ENCODE peak calls at places on chromosomes 16 and 17, in nine cellular contexts. One of them, this sample, is unnamed.

GRCh38 chr17:76932402-76933333 is 64.5 kb downstream of the MGAT5B start:
- DNase-seq in GM23338: no peak
- DNase-seq in fibroblast of lung: no peak
- DNase-seq in left ventricle myocardium inferior: no peak
- DNase-seq in A549: no peak
- DNase-seq in BJ: no peak
- DNase-seq in heart left ventricle: no peak
- DNase-seq in OCI-LY7: no peak
- DNase-seq in transverse colon: no peak
- DNase-seq in this sample: no peak

GRCh38 chr17:83204230-83204725 is 124.9 kb downstream of the METRNL start:
- DNase-seq in left ventricle myocardium inferior: no peak
- DNase-seq in transverse colon: no peak
- DNase-seq in heart left ventricle: no peak
- DNase-seq in OCI-LY7: no peak
- DNase-seq in A549: no peak
- DNase-seq in fibroblast of lung: no peak
- DNase-seq in BJ: no peak
- DNase-seq in GM23338: no peak
- DNase-seq in this sample: no peak

GRCh38 chr17:6303664-6304063 is 131.3 kb downstream of the AIPL1 start:
- DNase-seq in transverse colon: no peak
- DNase-seq in A549: peak; percentile 21
- DNase-seq in BJ: no peak
- DNase-seq in fibroblast of lung: peak; percentile 33
- DNase-seq in OCI-LY7: peak; percentile 29
- DNase-seq in GM23338: peak; percentile 77
- DNase-seq in left ventricle myocardium inferior: peak; percentile 23
- DNase-seq in heart left ventricle: no peak
- DNase-seq in this sample: peak; percentile 39

GRCh38 chr17:79607941-79608728 is 2.7 kb downstream of the RBFOX3 start:
- DNase-seq in OCI-LY7: no peak
- DNase-seq in fibroblast of lung: peak; percentile 29
- DNase-seq in left ventricle myocardium inferior: no peak
- DNase-seq in heart left ventricle: no peak
- DNase-seq in A549: peak; percentile 27
- DNase-seq in GM23338: peak; percentile 90
- DNase-seq in BJ: no peak
- DNase-seq in transverse colon: peak; percentile 20
- DNase-seq in this sample: no peak

GRCh38 chr16:29674188-29674587 is 4.8 kb upstream of the QPRT start:
- DNase-seq in transverse colon: peak; percentile 71
- DNase-seq in fibroblast of lung: peak; percentile 61
- DNase-seq in OCI-LY7: no peak
- DNase-seq in BJ: no peak
- DNase-seq in GM23338: no peak
- DNase-seq in heart left ventricle: peak; percentile 60
- DNase-seq in left ventricle myocardium inferior: peak; percentile 39
- DNase-seq in A549: no peak
- DNase-seq in this sample: peak; percentile 32

GRCh38 chr17:76204277-76204676 is 36.0 kb downstream of the RNF157 start:
- DNase-seq in OCI-LY7: no peak
- DNase-seq in transverse colon: no peak
- DNase-seq in heart left ventricle: no peak
- DNase-seq in fibroblast of lung: peak; percentile 77
- DNase-seq in A549: peak; percentile 36
- DNase-seq in left ventricle myocardium inferior: no peak
- DNase-seq in BJ: peak; percentile 20
- DNase-seq in GM23338: no peak
- DNase-seq in this sample: peak; percentile 67

GRCh38 chr17:2792541-2793169 is 3.6 kb upstream of the RAP1GAP2 start:
- DNase-seq in GM23338: no peak
- DNase-seq in transverse colon: no peak
- DNase-seq in heart left ventricle: no peak
- DNase-seq in A549: no peak
- DNase-seq in fibroblast of lung: no peak
- DNase-seq in left ventricle myocardium inferior: no peak
- DNase-seq in BJ: no peak
- DNase-seq in OCI-LY7: no peak
- DNase-seq in this sample: no peak

GRCh38 chr16:82219298-82219697 is 49.3 kb upstream of the MPHOSPH6 start:
- DNase-seq in fibroblast of lung: no peak
- DNase-seq in heart left ventricle: no peak
- DNase-seq in A549: no peak
- DNase-seq in transverse colon: no peak
- DNase-seq in OCI-LY7: no peak
- DNase-seq in GM23338: peak; percentile 8
- DNase-seq in left ventricle myocardium inferior: peak; percentile 14
- DNase-seq in BJ: no peak
- DNase-seq in this sample: no peak

GRCh38 chr17:39820541-39820940 is 43.6 kb downstream of the IKZF3 start:
- DNase-seq in fibroblast of lung: no peak
- DNase-seq in BJ: no peak
- DNase-seq in transverse colon: no peak
- DNase-seq in left ventricle myocardium inferior: no peak
- DNase-seq in GM23338: no peak
- DNase-seq in OCI-LY7: no peak
- DNase-seq in A549: no peak
- DNase-seq in heart left ventricle: no peak
- DNase-seq in this sample: no peak

GRCh38 chr16:86514656-86515376 is 4.5 kb downstream of the FOXF1 start:
- DNase-seq in A549: no peak
- DNase-seq in GM23338: no peak
- DNase-seq in fibroblast of lung: no peak
- DNase-seq in heart left ventricle: no peak
- DNase-seq in transverse colon: no peak
- DNase-seq in BJ: no peak
- DNase-seq in left ventricle myocardium inferior: no peak
- DNase-seq in OCI-LY7: no peak
- DNase-seq in this sample: peak; percentile 41

GRCh38 chr16:86511317-86512161 is 1.2 kb downstream of the FOXF1 start:
- DNase-seq in heart left ventricle: no peak
- DNase-seq in BJ: no peak
- DNase-seq in transverse colon: no peak
- DNase-seq in OCI-LY7: no peak
- DNase-seq in left ventricle myocardium inferior: no peak
- DNase-seq in fibroblast of lung: no peak
- DNase-seq in GM23338: no peak
- DNase-seq in A549: no peak
- DNase-seq in this sample: no peak

GRCh38 chr16:86512301-86512859 is 2.1 kb downstream of the FOXF1 start:
- DNase-seq in OCI-LY7: no peak
- DNase-seq in heart left ventricle: no peak
- DNase-seq in left ventricle myocardium inferior: no peak
- DNase-seq in GM23338: no peak
- DNase-seq in A549: no peak
- DNase-seq in BJ: no peak
- DNase-seq in transverse colon: no peak
- DNase-seq in fibroblast of lung: peak; percentile 45
- DNase-seq in this sample: no peak

GRCh38 chr16:86513471-86514277 is 3.3 kb downstream of the FOXF1 start:
- DNase-seq in A549: no peak
- DNase-seq in heart left ventricle: no peak
- DNase-seq in left ventricle myocardium inferior: no peak
- DNase-seq in transverse colon: no peak
- DNase-seq in fibroblast of lung: no peak
- DNase-seq in OCI-LY7: no peak
- DNase-seq in GM23338: no peak
- DNase-seq in BJ: no peak
- DNase-seq in this sample: no peak

GRCh38 chr16:86512860-86513470 is 2.6 kb downstream of the FOXF1 start:
- DNase-seq in BJ: no peak
- DNase-seq in left ventricle myocardium inferior: no peak
- DNase-seq in heart left ventricle: no peak
- DNase-seq in GM23338: no peak
- DNase-seq in A549: no peak
- DNase-seq in OCI-LY7: no peak
- DNase-seq in fibroblast of lung: no peak
- DNase-seq in transverse colon: no peak
- DNase-seq in this sample: no peak
- H3K4me3 ChIP-seq in BJ: peak overlapping the region; percentile 81
- H3K4me3 ChIP-seq in left ventricle myocardium inferior: no peak overlapping the region
- H3K4me3 ChIP-seq in heart left ventricle: no peak overlapping the region
- H3K4me3 ChIP-seq in GM23338: peak overlapping the region; percentile 28
- H3K4me3 ChIP-seq in A549: no peak overlapping the region
- H3K4me3 ChIP-seq in OCI-LY7: no peak overlapping the region
- H3K4me3 ChIP-seq in fibroblast of lung: peak overlapping the region; percentile 98
- H3K4me3 ChIP-seq in transverse colon: peak overlapping the region; percentile 61
- H3K4me3 ChIP-seq in this sample: peak overlapping the region; percentile 60

DNA sequence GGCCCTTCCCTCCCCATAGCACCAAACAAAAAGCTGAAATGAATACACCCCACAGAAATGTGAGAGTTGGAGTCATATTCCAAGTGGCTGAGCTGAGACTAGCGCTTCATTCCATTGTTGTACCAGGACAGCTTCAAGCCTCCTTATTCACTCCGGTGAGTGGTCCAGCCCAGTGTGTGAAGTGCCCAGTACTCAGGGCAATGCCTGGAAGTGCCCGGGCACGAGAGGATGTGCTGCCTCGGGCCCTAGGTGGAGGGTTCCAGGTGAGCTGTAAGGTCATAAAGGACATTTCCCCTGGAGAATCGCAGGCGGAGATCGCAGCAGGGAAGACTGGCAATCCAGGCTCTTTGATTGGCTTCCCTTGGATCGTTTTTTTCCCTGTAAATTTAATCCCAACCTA is 5.4 kb upstream of the CYLD start:
- DNase-seq in GM23338: no peak
- DNase-seq in A549: no peak
- DNase-seq in left ventricle myocardium inferior: no peak
- DNase-seq in BJ: no peak
- DNase-seq in transverse colon: no peak
- DNase-seq in heart left ventricle: no peak
- DNase-seq in fibroblast of lung: no peak
- DNase-seq in OCI-LY7: no peak
- DNase-seq in this sample: no peak
- TF ChIP-seq CTCF in GM23338: no peak
- TF ChIP-seq CTCF in A549: no peak
- TF ChIP-seq CTCF in left ventricle myocardium inferior: no peak
- TF ChIP-seq CTCF in BJ: no peak
- TF ChIP-seq CTCF in transverse colon: no peak
- TF ChIP-seq CTCF in heart left ventricle: no peak
- TF ChIP-seq CTCF in fibroblast of lung: no peak
- TF ChIP-seq CTCF in OCI-LY7: no peak
- TF ChIP-seq CTCF in this sample: no peak

GRCh38 chr17:73652886-73653480 is 8.7 kb upstream of the SDK2 start:
- DNase-seq in OCI-LY7: no peak
- DNase-seq in heart left ventricle: no peak
- DNase-seq in left ventricle myocardium inferior: no peak
- DNase-seq in GM23338: peak; percentile 41
- DNase-seq in fibroblast of lung: no peak
- DNase-seq in BJ: no peak
- DNase-seq in A549: no peak
- DNase-seq in transverse colon: no peak
- DNase-seq in this sample: no peak
- H3K4me3 ChIP-seq in OCI-LY7: no peak overlapping the region
- H3K4me3 ChIP-seq in heart left ventricle: no peak overlapping the region
- H3K4me3 ChIP-seq in left ventricle myocardium inferior: no peak overlapping the region
- H3K4me3 ChIP-seq in GM23338: no peak overlapping the region
- H3K4me3 ChIP-seq in fibroblast of lung: no peak overlapping the region
- H3K4me3 ChIP-seq in BJ: no peak overlapping the region
- H3K4me3 ChIP-seq in A549: no peak overlapping the region
- H3K4me3 ChIP-seq in transverse colon: no peak overlapping the region
- H3K4me3 ChIP-seq in this sample: no peak overlapping the region

GRCh38 chr17:12099412-12099811 is 78.7 kb downstream of the MAP2K4 start:
- DNase-seq in fibroblast of lung: no peak
- DNase-seq in left ventricle myocardium inferior: no peak
- DNase-seq in transverse colon: no peak
- DNase-seq in OCI-LY7: no peak
- DNase-seq in GM23338: no peak
- DNase-seq in BJ: no peak
- DNase-seq in A549: no peak
- DNase-seq in heart left ventricle: no peak
- DNase-seq in this sample: no peak

GRCh38 chr17:12107905-12108304 is 87.2 kb downstream of the MAP2K4 start:
- DNase-seq in transverse colon: no peak
- DNase-seq in A549: no peak
- DNase-seq in left ventricle myocardium inferior: no peak
- DNase-seq in OCI-LY7: no peak
- DNase-seq in fibroblast of lung: peak; percentile 46
- DNase-seq in heart left ventricle: no peak
- DNase-seq in BJ: no peak
- DNase-seq in GM23338: no peak
- DNase-seq in this sample: peak; percentile 45

GRCh38 chr17:12104831-12105230 is 84.2 kb downstream of the MAP2K4 start:
- DNase-seq in GM23338: no peak
- DNase-seq in OCI-LY7: no peak
- DNase-seq in BJ: no peak
- DNase-seq in fibroblast of lung: no peak
- DNase-seq in A549: no peak
- DNase-seq in heart left ventricle: no peak
- DNase-seq in transverse colon: no peak
- DNase-seq in left ventricle myocardium inferior: no peak
- DNase-seq in this sample: no peak
- TF ChIP-seq CTCF in GM23338: no peak
- TF ChIP-seq CTCF in OCI-LY7: no peak
- TF ChIP-seq CTCF in BJ: no peak
- TF ChIP-seq CTCF in fibroblast of lung: no peak
- TF ChIP-seq CTCF in A549: no peak
- TF ChIP-seq CTCF in heart left ventricle: no peak
- TF ChIP-seq CTCF in transverse colon: no peak
- TF ChIP-seq CTCF in left ventricle myocardium inferior: no peak
- TF ChIP-seq CTCF in this sample: no peak